ENCODE peak calls at places on chromosomes 11 and 22, in six cellular contexts. W is HEK293T, P is IMR-90, M is K562, Y is HepG2, Z is GM12878. D is an unnamed sample.

GRCh38 chr22:33832558-33833151 is 87.6 kb downstream of the LARGE1 start:
- DNase-seq in W (no peak), P (no peak), M (no peak), Y (no peak), Z (no peak), D (no peak)

GRCh38 chr11:65500262-65501004 is 1.6 kb downstream of the MALAT1 start:
- DNase-seq in W (no peak), P (peak), M (peak), Y (no peak), Z (no peak), D (peak)

GRCh38 chr11:14358729-14359439 is at the start of gene RRAS2:
- DNase-seq in W (peak), P (peak), M (peak), Y (peak), Z (no peak), D (peak)

GRCh38 chr11:127345819-127346459 is 345.4 kb upstream of the KIRREL3 start:
- DNase-seq in W (peak), P (peak), M (peak), Y (peak), Z (no peak), D (peak)

GRCh38 chr11:117932426-117932825 is 3.2 kb upstream of the TMPRSS13 start:
- DNase-seq in W (no peak), P (no peak), M (no peak), Y (no peak), Z (no peak), D (no peak)

GRCh38 chr11:130611791-130612251 is 163.4 kb downstream of the ADAMTS15 start:
- DNase-seq in W (no peak), P (peak), M (no peak), Y (no peak), Z (no peak), D (peak)

GRCh38 chr11:56910785-56911184 is 77.9 kb upstream of the OR5AK2 start:
- DNase-seq in W (no peak), P (no peak), M (no peak), Y (no peak), Z (no peak), D (peak)

GRCh38 chr22:49367016-49367697 is 460.5 kb downstream of the BRD1 start:
- DNase-seq in W (no peak), P (no peak), M (no peak), Y (no peak), Z (no peak), D (no peak)

GRCh38 chr11:67120456-67120855 is 1.4 kb downstream of the KDM2A start:
- DNase-seq in W (no peak), P (no peak), M (peak), Y (no peak), Z (no peak), D (no peak)

GRCh38 chr11:34126959-34127848 is 21.8 kb downstream of the NAT10 start:
- DNase-seq in W (no peak), P (peak), M (no peak), Y (no peak), Z (no peak), D (no peak)

GRCh38 chr11:3959015-3959917 is 103.8 kb downstream of the STIM1 start:
- DNase-seq in W (peak), P (peak), M (peak), Y (peak), Z (no peak), D (peak)

GRCh38 chr22:49826603-49827306 is 918 bp downstream of the BRD1 start:
- DNase-seq in W (peak), P (peak), M (peak), Y (no peak), Z (no peak), D (no peak)

GRCh38 chr11:124041254-124041653 is at the start of gene OR10G7:
- DNase-seq in W (no peak), P (no peak), M (no peak), Y (no peak), Z (no peak), D (no peak)

GRCh38 chr11:94790771-94791180 is 22.6 kb downstream of the AMOTL1 start:
- DNase-seq in W (no peak), P (peak), M (no peak), Y (no peak), Z (no peak), D (no peak)

GRCh38 chr11:44065851-44066731 is at the start of gene ACCS:
- DNase-seq in W (peak), P (peak), M (peak), Y (peak), Z (peak), D (peak)

GRCh38 chr22:43326342-43326825 is 16.8 kb downstream of the SCUBE1 start:
- DNase-seq in W (no peak), P (no peak), M (peak), Y (no peak), Z (no peak), D (no peak)

GRCh38 chr22:41595703-41596102 is 6.1 kb upstream of the PMM1 start:
- DNase-seq in W (no peak), P (no peak), M (no peak), Y (no peak), Z (no peak), D (no peak)

GRCh38 chr22:41597635-41597953 is 8.0 kb upstream of the PMM1 start:
- DNase-seq in W (no peak), P (no peak), M (no peak), Y (no peak), Z (no peak), D (no peak)

GRCh38 chr22:41598891-41599635 is 9.4 kb upstream of the PMM1 start:
- DNase-seq in W (no peak), P (no peak), M (no peak), Y (no peak), Z (no peak), D (no peak)

GRCh38 chr22:41598081-41598480 is 8.4 kb upstream of the PMM1 start:
- DNase-seq in W (no peak), P (peak), M (peak), Y (no peak), Z (no peak), D (no peak)

GRCh38 chr22:41596776-41597634 is 7.4 kb upstream of the PMM1 start:
- DNase-seq in W (peak), P (peak), M (peak), Y (peak), Z (no peak), D (peak)
- TF ChIP-seq BHLHE40 in W (no peak), P (no peak), M (peak), Y (no peak), Z (no peak), D (no peak)

GRCh38 chr11:60195923-60196368 is 13.1 kb upstream of the MS4A6A start:
- DNase-seq in W (no peak), P (no peak), M (peak), Y (no peak), Z (peak), D (no peak)

GRCh38 chr11:60194511-60194910 is 11.6 kb upstream of the MS4A6A start:
- DNase-seq in W (no peak), P (no peak), M (peak), Y (no peak), Z (no peak), D (no peak)

GRCh38 chr11:60197442-60197841 is 14.6 kb upstream of the MS4A6A start:
- DNase-seq in W (no peak), P (no peak), M (no peak), Y (no peak), Z (no peak), D (no peak)

GRCh38 chr11:60193687-60194433 is 11.0 kb upstream of the MS4A6A start:
- DNase-seq in W (peak), P (peak), M (peak), Y (peak), Z (peak), D (peak)
- TF ChIP-seq BHLHE40 in W (no peak), P (no peak), M (no peak), Y (no peak), Z (no peak), D (no peak)

GRCh38 chr11:8342821-8343681 is 79.4 kb upstream of the LMO1 start:
- DNase-seq in W (no peak), P (no peak), M (no peak), Y (no peak), Z (peak), D (no peak)
- TF ChIP-seq BHLHE40 in W (no peak), P (no peak), M (no peak), Y (no peak), Z (peak), D (no peak)

DNA sequence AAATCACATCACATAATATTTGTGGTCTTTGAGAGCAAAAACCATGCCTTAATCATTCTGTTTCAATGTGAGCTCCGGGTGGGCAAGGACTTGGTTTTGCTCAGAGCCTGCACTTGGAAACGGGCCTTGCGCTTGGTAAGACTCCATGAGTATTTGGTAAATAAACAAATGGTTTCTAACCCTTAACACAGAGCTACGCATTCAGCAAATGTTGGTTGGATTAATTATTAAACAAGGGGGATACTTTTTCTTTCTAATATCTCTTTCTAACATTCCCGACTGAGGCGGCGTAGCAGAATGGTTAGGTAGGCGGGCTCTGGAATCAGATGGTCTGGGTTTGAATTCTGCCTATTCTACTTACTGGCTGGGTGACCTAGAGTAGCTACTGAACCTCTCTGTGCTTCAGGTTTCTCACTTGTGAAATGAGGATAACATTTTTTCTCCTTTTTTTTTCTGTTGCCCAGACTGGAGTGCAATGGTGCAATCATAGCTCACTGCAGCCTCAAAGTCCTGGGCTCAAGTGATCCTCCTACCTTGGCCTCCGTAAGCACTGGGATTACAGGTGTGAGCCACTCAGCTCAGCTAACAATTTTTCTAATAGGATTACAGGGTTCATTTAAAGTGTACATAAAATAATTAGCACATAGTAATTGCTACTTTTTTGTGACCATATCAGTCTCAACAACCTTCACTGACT is 3.4 kb upstream of the FAM83F start:
- DNase-seq in W (no peak), P (no peak), M (no peak), Y (peak), Z (no peak), D (peak)
- TF ChIP-seq BHLHE40 in W (no peak), P (no peak), M (no peak), Y (no peak), Z (no peak), D (no peak)

GRCh38 chr11:85950317-85951048 is 95.3 kb downstream of the CCDC83 start:
- DNase-seq in W (no peak), P (no peak), M (no peak), Y (no peak), Z (no peak), D (no peak)

GRCh38 chr11:85951428-85952107 is 96.4 kb downstream of the CCDC83 start:
- DNase-seq in W (no peak), P (no peak), M (no peak), Y (no peak), Z (no peak), D (no peak)

GRCh38 chr11:85953491-85954143 is 98.4 kb downstream of the CCDC83 start:
- DNase-seq in W (no peak), P (peak), M (peak), Y (no peak), Z (no peak), D (no peak)

GRCh38 chr11:85951049-85951405 is 95.8 kb downstream of the CCDC83 start:
- DNase-seq in W (no peak), P (no peak), M (no peak), Y (no peak), Z (no peak), D (no peak)

GRCh38 chr11:85955531-85955930 is 100.3 kb downstream of the CCDC83 start:
- DNase-seq in W (no peak), P (peak), M (no peak), Y (no peak), Z (no peak), D (no peak)
- TF ChIP-seq BHLHE40 in W (no peak), P (no peak), M (no peak), Y (no peak), Z (no peak), D (no peak)

GRCh38 chr22:27873476-27873875 is 45.6 kb downstream of the PITPNB start:
- DNase-seq in W (no peak), P (no peak), M (no peak), Y (no peak), Z (no peak), D (no peak)
- TF ChIP-seq BHLHE40 in W (no peak), P (no peak), M (no peak), Y (no peak), Z (no peak), D (no peak)

GRCh38 chr11:37322333-37323194 is 724.5 kb upstream of the RAG2 start:
- DNase-seq in W (no peak), P (no peak), M (no peak), Y (no peak), Z (no peak), D (no peak)
- TF ChIP-seq BHLHE40 in W (no peak), P (no peak), M (no peak), Y (no peak), Z (no peak), D (no peak)

GRCh38 chr22:25702046-25702445 is 39.9 kb upstream of the MYO18B start:
- DNase-seq in W (no peak), P (peak), M (no peak), Y (peak), Z (no peak), D (no peak)
- TF ChIP-seq BHLHE40 in W (no peak), P (no peak), M (no peak), Y (no peak), Z (no peak), D (no peak)

DNA sequence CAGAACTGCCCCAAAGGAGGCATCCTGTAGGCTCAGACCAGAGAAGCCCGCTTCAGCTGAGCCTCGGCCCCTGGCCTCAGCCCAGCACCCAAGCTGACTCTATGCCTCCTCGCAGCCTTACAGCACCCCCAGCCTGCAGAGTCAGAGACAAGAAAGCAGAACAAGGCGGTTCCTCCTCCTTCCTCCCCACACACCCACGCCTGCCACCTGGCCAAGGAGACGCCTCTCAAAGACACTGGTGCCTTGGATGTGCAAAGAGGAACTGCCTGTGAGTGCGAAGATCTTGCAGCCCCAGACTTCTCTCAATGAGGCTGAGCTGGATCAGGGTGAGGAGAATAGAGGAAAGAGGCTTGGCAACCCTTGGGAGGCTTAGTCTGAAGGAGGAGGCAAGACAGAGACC is 60.2 kb downstream of the PDE2A start:
- DNase-seq in W (no peak), P (no peak), M (peak), Y (no peak), Z (peak), D (no peak)
- TF ChIP-seq BHLHE40 in W (no peak), P (no peak), M (peak), Y (no peak), Z (no peak), D (no peak)